ENCODE peak calls at places on chromosomes 12 and 14, in five cellular contexts. M is ovary, J is lower leg skin, S is right lobe of liver, Z is A549. C is an unnamed sample.

GRCh38 chr12:104519190-104519857 is 62.6 kb downstream of the CHST11 start:
- DNase-seq in S (no peak), J (no peak), M (no peak), Z (no peak), C (no peak)

GRCh38 chr12:80187660-80188090 is 88.3 kb downstream of the OTOGL start:
- DNase-seq in Z (no peak), S (no peak), M (no peak), J (no peak), C (no peak)

GRCh38 chr14:65501328-65501727 is 88.8 kb downstream of the FUT8 start:
- DNase-seq in J (no peak), Z (no peak), S (no peak), M (no peak), C (no peak)

GRCh38 chr12:94644141-94644575 is 6.2 kb downstream of the TMCC3 start:
- DNase-seq in M (no peak), Z (no peak), S (no peak), J (no peak), C (no peak)

GRCh38 chr12:40691913-40692616 is at the start of gene CNTN1:
- DNase-seq in S (peak), M (peak), Z (peak), J (peak), C (peak)

GRCh38 chr14:100240725-100241032 is 1.7 kb downstream of the YY1 start:
- DNase-seq in M (no peak), J (no peak), Z (no peak), S (no peak), C (no peak)

GRCh38 chr14:78975734-78976133 is 805.6 kb downstream of the NRXN3 start:
- DNase-seq in M (no peak), J (no peak), Z (no peak), S (no peak), C (no peak)

GRCh38 chr12:120760349-120761245 is 35.0 kb downstream of the ACADS start:
- DNase-seq in J (peak), Z (no peak), M (no peak), S (no peak), C (no peak)

DNA sequence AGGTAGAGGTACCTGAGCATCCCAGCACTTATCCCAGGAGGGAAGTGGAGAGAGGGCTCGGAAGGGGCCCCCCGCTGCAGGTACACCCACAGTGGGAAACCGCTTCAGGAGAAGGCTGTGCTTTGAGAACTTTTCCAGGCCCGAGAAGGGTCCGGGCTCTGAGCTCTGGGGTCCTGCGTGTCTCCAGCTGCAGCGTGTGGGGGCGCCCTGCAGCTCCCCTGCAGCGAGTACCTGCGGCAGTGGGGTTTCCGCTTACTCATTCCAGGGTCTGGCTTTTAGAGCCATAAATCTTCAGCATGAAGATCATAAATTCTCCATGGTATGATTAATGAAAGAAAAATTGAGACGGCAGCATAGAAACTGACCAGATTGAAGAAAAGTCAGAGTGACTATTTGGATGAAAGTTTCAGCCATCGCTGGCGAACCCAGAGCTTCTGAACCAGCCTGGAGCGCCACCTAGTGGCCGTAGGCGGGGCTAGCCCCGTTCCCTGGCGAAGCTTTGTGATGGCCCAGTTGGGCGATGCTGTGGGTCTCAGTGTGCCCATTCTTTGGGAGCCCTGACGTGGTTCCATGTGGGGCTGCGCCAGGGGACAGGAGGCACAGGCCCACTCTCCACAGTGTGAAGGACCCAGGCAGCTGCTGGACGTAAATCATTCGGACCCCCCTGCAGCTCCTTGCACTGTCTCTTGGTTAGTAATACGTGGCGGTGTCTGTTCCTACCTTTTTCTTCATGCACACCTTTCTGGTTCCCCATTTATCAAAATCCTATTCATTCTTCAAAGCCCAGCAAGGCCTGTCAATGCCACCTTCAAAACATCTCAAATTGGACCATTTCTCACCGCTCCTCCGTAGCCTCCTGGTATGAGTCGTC is 198.2 kb downstream of the TSPAN9 start:
- DNase-seq in Z (peak), M (peak), J (peak), S (peak), C (peak)
- TF ChIP-seq POLR2A in Z (no peak), M (no peak), J (no peak), S (no peak), C (no peak)

GRCh38 chr14:96938946-96939345 is 141.8 kb downstream of the VRK1 start:
- DNase-seq in Z (no peak), M (no peak), J (no peak), S (no peak), C (no peak)
- TF ChIP-seq CTCF in Z (no peak), M (no peak), J (no peak), S (no peak), C (no peak)

GRCh38 chr14:75277000-75277795 is 1.4 kb upstream of the FOS start:
- DNase-seq in M (peak), Z (peak), S (peak), J (peak), C (peak)
- TF ChIP-seq POLR2A in M (peak), Z (no peak), S (peak), J (no peak), C (peak)

DNA sequence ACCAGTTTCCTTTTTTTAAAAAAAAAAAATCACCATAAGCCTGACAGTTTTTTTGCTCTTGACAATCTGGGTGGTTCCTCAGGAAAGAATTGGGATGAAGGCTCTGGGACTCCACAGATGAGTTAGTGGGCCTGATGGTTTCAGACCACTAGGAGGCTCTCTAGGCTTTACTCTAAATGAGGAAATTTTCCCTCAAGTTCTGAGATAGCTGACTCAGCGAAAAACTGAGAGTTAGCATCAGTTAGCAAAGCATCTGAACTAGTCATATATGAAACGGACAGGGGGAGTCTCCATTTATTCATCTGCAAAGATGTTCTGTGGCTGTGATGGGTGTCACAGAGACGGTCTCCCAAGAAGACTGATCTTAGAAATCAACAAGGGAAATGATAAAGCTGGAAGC is 314.3 kb upstream of the OR4E1 start:
- DNase-seq in Z (peak), J (no peak), S (no peak), M (no peak), C (no peak)
- TF ChIP-seq CTCF in Z (peak), J (no peak), S (peak), M (no peak), C (no peak)

DNA sequence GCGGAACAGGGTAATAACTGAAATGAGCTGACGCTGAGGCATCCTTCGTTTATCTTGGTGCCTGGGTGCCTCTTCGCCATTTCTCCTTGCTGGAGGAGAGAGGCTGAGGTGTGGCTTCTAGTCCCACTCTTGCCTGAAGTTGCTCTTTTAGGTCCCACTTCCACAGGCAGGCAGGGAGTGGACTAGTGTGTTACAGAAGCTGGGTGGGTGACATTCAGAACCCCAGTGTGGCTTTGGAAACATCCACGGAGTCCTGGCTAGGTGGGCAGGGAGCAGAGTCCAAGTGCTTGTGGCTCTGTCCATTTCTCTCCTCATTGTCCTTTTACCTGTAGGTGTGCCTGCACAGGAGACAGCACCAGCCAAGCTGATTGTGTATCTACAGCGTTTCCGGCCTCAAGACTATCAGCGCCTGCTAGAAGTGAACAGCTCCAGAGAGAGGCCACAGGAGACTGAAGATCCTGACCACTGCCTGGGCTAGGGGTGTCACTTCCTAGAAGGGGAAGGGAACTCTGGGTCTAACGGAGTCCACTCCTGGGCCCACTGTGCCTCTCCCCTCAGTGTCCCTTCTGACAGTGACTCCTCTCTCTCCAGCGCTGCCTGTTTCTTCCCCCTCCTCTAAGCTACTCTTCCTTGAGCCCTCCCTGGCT is 2.4 kb downstream of the THTPA start:
- DNase-seq in Z (no peak), J (no peak), M (no peak), S (no peak), C (no peak)
- TF ChIP-seq POLR2A in Z (no peak), J (no peak), M (no peak), S (no peak), C (no peak)

GRCh38 chr14:56810341-56810740 is at the start of gene OTX2:
- DNase-seq in Z (no peak), M (no peak), S (no peak), J (no peak), C (no peak)

GRCh38 chr14:56807586-56808168 is 2.6 kb downstream of the OTX2 start:
- DNase-seq in M (no peak), J (no peak), S (no peak), Z (no peak), C (no peak)

GRCh38 chr14:56805992-56806737 is 4.1 kb downstream of the OTX2 start:
- DNase-seq in Z (no peak), S (no peak), M (no peak), J (no peak), C (no peak)

GRCh38 chr14:56809262-56810215 is 740 bp downstream of the OTX2 start:
- DNase-seq in M (no peak), Z (no peak), J (no peak), S (no peak), C (no peak)

GRCh38 chr14:56808314-56809201 is 1.7 kb downstream of the OTX2 start:
- DNase-seq in S (no peak), M (no peak), J (no peak), Z (no peak), C (no peak)
- TF ChIP-seq CTCF in S (no peak), M (no peak), J (no peak), Z (no peak), C (no peak)

C was measured in breast epithelium.